ENCODE peak calls at places on chromosomes 7 and 10, in four cellular contexts. D is tibial nerve; G is effector memory CD4-positive, alpha-beta T cell; Y is psoas muscle. S is an unnamed sample. For H3K27me3, the result is how much of the 10 kb centered on the place peaks cover.

GRCh38 chr7:144027974-144028373 is 20.8 kb upstream of the OR2A5 start:
- DNase-seq in D (no peak), Y (no peak), G (no peak), S (no peak)

GRCh38 chr7:129784783-129785456 is 167.8 kb downstream of the UBE2H start:
- DNase-seq in G (no peak), Y (no peak), D (no peak), S (no peak)

GRCh38 chr7:99379043-99379577 is 4.6 kb downstream of the ARPC1B start:
- DNase-seq in G (peak), D (peak), Y (peak), S (peak)

GRCh38 chr10:86360657-86361056 is 5.9 kb downstream of the GRID1 start:
- DNase-seq in D (no peak), G (no peak), Y (peak), S (no peak)

GRCh38 chr10:54372164-54372563 is 428.9 kb downstream of the PCDH15 start:
- DNase-seq in D (no peak), Y (no peak), G (no peak), S (no peak)

GRCh38 chr10:75398630-75399460 is 2.7 kb downstream of the ZNF503 start:
- DNase-seq in G (no peak), Y (peak), D (no peak), S (no peak)

GRCh38 chr7:46213154-46213537 is 292.1 kb upstream of the IGFBP3 start:
- DNase-seq in Y (no peak), D (no peak), G (no peak), S (no peak)

GRCh38 chr7:104207348-104207730 is 474 bp downstream of the ORC5 start:
- DNase-seq in D (no peak), Y (no peak), G (no peak), S (no peak)

GRCh38 chr10:107011992-107012391 is 152.5 kb downstream of the SORCS1 start:
- DNase-seq in D (no peak), Y (no peak), G (no peak), S (no peak)

DNA sequence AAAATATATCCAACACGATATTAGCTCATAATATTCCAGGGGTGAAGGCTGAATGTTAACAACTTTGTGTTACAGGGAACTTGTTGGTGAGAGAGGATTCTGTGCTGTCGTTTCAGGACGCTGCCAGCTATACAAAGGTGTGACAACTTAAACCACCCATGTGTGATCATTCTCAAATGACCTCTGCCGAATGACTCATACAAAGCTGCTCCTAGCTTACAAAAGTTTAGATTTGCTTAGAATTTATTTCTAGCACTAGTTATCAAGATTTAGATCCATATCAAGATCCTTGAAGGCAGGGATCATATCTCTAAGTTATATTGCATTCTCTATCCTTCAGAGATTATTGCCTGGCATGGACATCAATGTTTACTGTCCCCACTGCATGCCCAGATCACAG is 65.3 kb downstream of the COBL start:
- DNase-seq in Y (no peak), D (no peak), G (no peak), S (no peak)
- H3K27ac ChIP-seq in Y (peak), D (no peak), G (no peak), S (peak)

DNA sequence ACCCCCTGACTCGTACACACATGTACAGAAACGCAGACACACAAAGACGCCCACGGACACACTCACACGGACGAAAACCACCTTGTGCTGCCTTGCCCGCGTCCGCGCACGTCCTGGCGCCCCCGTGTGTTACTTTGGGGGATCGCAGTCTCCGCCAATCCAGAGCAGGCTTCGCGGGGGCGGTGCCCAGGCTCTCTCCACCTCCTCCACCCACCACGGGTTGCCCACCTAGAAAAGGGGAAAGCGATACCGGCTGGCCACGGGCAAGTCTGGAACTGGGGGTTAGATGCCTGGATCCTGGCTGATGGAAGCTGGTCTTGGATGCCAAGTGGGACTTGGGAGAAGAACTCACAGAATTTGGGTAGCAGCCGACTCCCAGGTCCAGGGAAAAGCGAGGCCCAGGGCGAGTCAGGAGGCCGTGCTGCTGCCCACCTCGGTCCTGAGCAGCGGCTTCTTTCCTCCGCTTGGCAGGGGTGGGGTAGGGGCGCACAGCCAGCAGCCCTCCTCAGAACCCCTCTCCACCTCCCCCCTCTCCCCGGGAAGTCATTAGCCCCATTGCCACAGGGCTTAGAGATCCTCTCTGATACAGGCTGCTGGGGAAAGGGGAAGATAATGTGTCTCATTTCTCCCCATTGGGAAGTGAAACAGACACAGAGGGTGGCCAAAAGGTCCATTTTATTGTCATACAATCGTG is 4.6 kb upstream of the VGF start:
- DNase-seq in Y (peak), G (peak), D (peak), S (no peak)
- H3K27me3 ChIP-seq in Y (half or more), G (half or more), D (under half), S (half or more)

DNA sequence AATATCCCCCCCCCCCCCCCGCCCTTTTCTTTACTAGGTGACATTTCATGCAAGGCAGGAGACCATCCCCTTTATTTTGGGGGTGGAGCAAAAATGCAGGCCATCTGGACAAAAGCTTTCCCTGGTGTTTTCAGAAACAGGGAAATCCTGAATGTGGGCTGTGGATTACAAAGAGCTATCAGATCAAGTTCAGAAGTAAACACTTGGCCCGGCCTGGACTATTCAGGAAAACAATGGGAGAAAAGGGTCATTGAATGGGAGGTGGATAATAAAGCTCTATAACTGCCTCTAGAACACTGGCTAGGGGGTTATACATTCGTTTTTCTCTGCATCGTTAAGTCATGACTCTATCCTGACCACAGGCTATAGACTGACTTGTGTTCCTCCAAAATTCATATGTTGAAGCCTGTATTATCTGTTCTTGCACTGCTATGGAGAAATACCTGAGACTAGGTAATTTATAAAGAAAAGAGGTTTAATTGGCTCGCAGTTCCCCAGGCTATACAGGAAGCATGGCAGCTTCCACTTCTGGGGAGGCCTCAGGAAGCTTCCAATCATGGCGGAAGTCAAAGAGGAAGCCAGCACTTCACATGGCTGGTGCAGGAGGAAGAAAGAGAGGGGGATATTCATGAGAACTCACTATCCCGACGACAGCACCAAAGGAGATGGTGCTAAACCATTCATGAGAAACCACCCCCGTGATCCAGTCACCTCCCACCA is 84.1 kb upstream of the KDM7A start:
- DNase-seq in G (no peak), D (no peak), Y (no peak), S (no peak)
- H3K27ac ChIP-seq in G (no peak), D (no peak), Y (no peak), S (peak)

GRCh38 chr7:32364581-32364980 is 125.6 kb downstream of the LSM5 start:
- DNase-seq in G (no peak), Y (no peak), D (no peak), S (no peak)

GRCh38 chr7:32357535-32358277 is 132.5 kb downstream of the LSM5 start:
- DNase-seq in G (no peak), D (no peak), Y (no peak), S (no peak)

GRCh38 chr7:32360127-32360526 is 130.1 kb downstream of the LSM5 start:
- DNase-seq in Y (no peak), D (no peak), G (no peak), S (no peak)
- H3K27me3 ChIP-seq in Y (under half), D (under half), G (under half), S (under half)

DNA sequence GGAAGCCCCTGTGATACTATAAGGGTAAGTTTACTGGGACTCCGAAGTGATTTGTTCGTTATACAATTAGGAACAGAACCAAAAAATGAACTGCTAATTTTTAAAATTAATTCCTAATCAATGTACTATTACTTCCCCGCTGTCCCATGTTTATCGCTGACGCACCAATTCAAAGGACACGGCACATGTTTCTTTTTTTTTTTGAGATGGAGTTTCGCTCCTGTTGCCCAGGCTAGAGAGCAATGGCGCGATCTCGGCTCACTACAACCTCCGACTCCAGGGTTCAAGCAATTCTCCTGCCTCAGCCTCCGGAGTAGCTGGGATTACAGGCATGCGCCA is 1.5 kb upstream of the FMC1 start:
- DNase-seq in G (no peak), Y (no peak), D (no peak), S (no peak)
- H3K27ac ChIP-seq in G (peak), Y (peak), D (peak), S (peak)

GRCh38 chr10:92699193-92699517 is 9.4 kb downstream of the HHEX start:
- DNase-seq in G (no peak), D (no peak), Y (no peak), S (no peak)
- H3K27me3 ChIP-seq in G (under half), D (under half), Y (half or more), S (half or more)

GRCh38 chr10:17239671-17240460 is 11.8 kb downstream of the VIM start:
- DNase-seq in Y (no peak), G (no peak), D (no peak), S (no peak)
- H3K27ac ChIP-seq in Y (no peak), G (no peak), D (no peak), S (no peak)

GRCh38 chr7:27148776-27149641 is 1.4 kb upstream of the HOXA6 start:
- DNase-seq in D (no peak), G (no peak), Y (peak), S (no peak)

GRCh38 chr7:27151341-27151944 is 940 bp downstream of the HOXA3 start:
- DNase-seq in G (no peak), D (no peak), Y (no peak), S (no peak)

GRCh38 chr7:27148031-27148775 is 629 bp upstream of the HOXA6 start:
- DNase-seq in D (no peak), G (no peak), Y (peak), S (no peak)

GRCh38 chr7:27150568-27151340 is 1.6 kb downstream of the HOXA3 start:
- DNase-seq in G (peak), Y (peak), D (no peak), S (peak)

DNA sequence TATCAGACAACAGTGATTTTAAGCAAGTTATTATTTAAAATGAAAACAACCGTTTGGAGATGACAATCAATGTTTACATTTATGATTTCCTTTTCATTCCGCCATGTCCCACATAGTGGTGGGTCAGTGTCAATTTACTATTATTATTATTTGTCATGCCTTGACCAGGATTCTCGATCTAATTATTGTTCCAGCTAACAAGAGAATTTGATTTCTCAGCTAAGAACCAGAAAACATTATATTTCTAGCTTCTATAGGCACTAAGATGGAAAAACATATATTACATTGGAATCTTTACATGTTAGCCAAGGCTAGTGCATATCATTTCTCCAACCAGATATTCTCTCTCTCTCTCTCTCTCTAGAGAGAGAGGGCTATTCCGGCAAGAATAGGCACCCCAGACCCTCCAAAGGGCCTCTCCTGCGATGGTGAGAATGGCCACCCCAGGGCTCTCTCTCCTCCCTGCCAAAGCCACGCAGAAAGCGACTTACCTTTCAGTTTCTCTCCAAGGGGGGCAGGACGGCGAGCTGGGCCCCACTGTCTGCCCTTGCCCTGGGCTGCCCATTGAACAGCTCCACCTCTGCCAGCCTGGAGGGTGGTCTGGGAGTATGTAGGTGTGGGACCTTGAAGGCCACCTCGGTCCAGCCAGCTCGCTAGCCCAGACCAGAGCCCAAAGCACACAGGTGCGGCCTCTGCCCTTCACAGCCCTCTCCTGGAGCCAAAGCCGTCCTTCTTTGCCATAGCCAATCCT is 2.4 kb downstream of the HOXA3 start:
- DNase-seq in G (no peak), Y (no peak), D (no peak), S (no peak)
- H3K27me3 ChIP-seq in G (half or more), Y (under half), D (under half), S (under half)

DNA sequence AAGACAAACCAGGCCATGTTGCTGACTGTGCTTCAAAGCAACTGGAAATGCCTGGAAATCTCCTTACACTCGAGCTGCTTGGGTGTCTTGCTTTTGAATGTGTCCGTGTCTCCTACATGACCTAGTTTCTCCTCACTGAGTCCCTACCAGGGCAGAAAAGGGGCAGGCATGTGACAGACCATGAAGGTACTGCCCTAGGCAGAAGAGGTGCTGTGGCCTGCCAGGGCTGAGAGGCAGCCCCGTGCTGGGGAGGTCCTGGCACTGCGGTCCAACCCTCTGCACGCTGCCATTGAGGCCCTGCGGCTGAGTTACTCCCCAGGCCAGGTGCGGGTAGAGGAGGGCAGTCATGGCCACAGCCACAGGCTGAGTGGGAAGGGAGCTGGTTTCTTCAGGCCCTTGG is 159.3 kb downstream of the LYZL1 start:
- DNase-seq in G (no peak), D (no peak), Y (no peak), S (no peak)
- H3K27ac ChIP-seq in G (no peak), D (no peak), Y (no peak), S (no peak)

DNA sequence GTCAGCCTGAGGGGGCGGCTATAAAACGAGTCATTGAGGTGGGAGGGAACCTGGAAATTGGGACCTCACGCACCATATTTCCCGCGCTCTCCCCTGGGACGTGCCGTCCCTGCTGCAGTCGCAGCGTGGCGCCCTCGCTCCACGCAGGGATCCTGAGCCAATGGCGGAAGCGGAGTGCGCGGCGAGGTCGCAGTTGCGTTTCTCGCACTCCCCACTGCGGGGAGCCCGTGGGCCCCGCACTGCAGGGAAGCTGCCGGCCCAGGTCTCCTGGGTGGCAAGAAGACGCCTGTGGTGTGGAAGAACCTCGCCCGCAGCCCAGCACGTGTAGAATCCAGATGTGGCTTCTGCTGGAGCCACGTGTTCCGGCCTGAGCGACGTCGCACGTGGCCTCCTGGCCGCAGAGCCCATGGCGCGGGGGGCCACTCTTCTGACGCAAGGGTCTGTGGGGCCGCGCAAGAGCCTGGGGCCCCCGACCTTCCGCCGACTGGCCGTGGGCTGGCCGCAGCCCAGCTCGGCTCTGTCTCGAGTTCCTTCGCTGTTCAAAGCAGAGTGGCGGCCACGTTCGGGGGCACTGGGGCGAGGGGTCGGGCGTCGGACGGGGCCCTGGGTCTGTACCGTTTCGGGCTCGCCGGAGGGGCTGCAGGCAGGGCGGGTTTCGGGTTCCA is 26.4 kb downstream of the HIF1AN start:
- DNase-seq in D (peak), Y (peak), G (peak), S (peak)
- H3K27me3 ChIP-seq in D (under half), Y (half or more), G (under half), S (under half)

S was measured in gastrocnemius medialis.